ENCODE peak calls at places on chromosomes 1 and 21, in four cellular contexts. U, Q, I and O are unnamed samples.

GRCh38 chr21:33378081-33378480 is 25.1 kb upstream of the IFNGR2 start:
- DNase-seq in U (no peak), Q (no peak), I (no peak), O (no peak)

GRCh38 chr1:117045644-117046043 is 14.5 kb upstream of the TTF2 start:
- DNase-seq in U (peak), Q (no peak), I (no peak), O (no peak)

GRCh38 chr1:180534199-180534598 is 24.6 kb upstream of the OVAAL start:
- DNase-seq in U (no peak), Q (no peak), I (no peak), O (peak)

GRCh38 chr1:234699795-234700665 is 90.1 kb upstream of the IRF2BP2 start:
- DNase-seq in U (peak), Q (no peak), I (no peak), O (peak)

GRCh38 chr1:3852711-3853498 is 4.1 kb downstream of the CEP104 start:
- DNase-seq in U (no peak), Q (no peak), I (peak), O (no peak)

GRCh38 chr1:6343506-6344405 is 49.8 kb downstream of the ACOT7 start:
- DNase-seq in U (peak), Q (no peak), I (peak), O (peak)

GRCh38 chr1:153922076-153922837 is 515 bp downstream of the GATAD2B start:
- DNase-seq in U (no peak), Q (no peak), I (no peak), O (peak)

GRCh38 chr1:171645553-171646336 is 6.7 kb downstream of the MYOC start:
- DNase-seq in U (peak), Q (no peak), I (peak), O (peak)

GRCh38 chr1:12345350-12346217 is 115.8 kb downstream of the VPS13D start:
- DNase-seq in U (no peak), Q (no peak), I (no peak), O (no peak)

GRCh38 chr1:14616997-14617396 is 18.5 kb downstream of the KAZN start:
- DNase-seq in U (no peak), Q (no peak), I (no peak), O (no peak)

GRCh38 chr1:100627018-100627716 is 89.2 kb downstream of the GPR88 start:
- DNase-seq in U (peak), Q (no peak), I (no peak), O (peak)

GRCh38 chr1:1304331-1305299 is 3.1 kb downstream of the ACAP3 start:
- DNase-seq in U (peak), Q (no peak), I (peak), O (peak)

GRCh38 chr1:34858901-34859441 is 578 bp downstream of the SMIM12 start:
- DNase-seq in U (peak), Q (peak), I (peak), O (peak)

GRCh38 chr1:19179597-19180271 is 30.3 kb downstream of the UBR4 start:
- DNase-seq in U (peak), Q (no peak), I (peak), O (peak)

GRCh38 chr21:29238967-29239289 is 59.8 kb upstream of the BACH1 start:
- DNase-seq in U (no peak), Q (no peak), I (no peak), O (peak)

GRCh38 chr1:39776400-39776713 is 5.2 kb upstream of the OXCT2 start:
- DNase-seq in U (no peak), Q (peak), I (no peak), O (no peak)

GRCh38 chr1:14304381-14304865 is 294.1 kb upstream of the KAZN start:
- DNase-seq in U (peak), Q (no peak), I (no peak), O (peak)

GRCh38 chr1:78045600-78045849 is 241 bp upstream of the GIPC2 start:
- DNase-seq in U (no peak), Q (no peak), I (no peak), O (no peak)

GRCh38 chr21:42521805-42522204 is 8.2 kb downstream of the SLC37A1 start:
- DNase-seq in U (no peak), Q (no peak), I (no peak), O (no peak)

GRCh38 chr1:179080866-179081695 is 789 bp upstream of the TOR3A start:
- DNase-seq in U (no peak), Q (no peak), I (no peak), O (no peak)

GRCh38 chr1:228039006-228039481 is 32.2 kb downstream of the WNT3A start:
- DNase-seq in U (no peak), Q (peak), I (no peak), O (no peak)

GRCh38 chr1:21693732-21694131 is 24.6 kb upstream of the RAP1GAP start:
- DNase-seq in U (no peak), Q (no peak), I (no peak), O (no peak)

GRCh38 chr1:240404286-240404685 is 207.7 kb downstream of the GREM2 start:
- DNase-seq in U (peak), Q (no peak), I (no peak), O (no peak)

GRCh38 chr21:35730325-35730724 is 330.0 kb downstream of the SETD4 start:
- DNase-seq in U (no peak), Q (no peak), I (no peak), O (no peak)

GRCh38 chr1:216749219-216749618 is 26.0 kb upstream of the ESRRG start:
- DNase-seq in U (no peak), Q (no peak), I (no peak), O (no peak)

GRCh38 chr1:6016191-6016865 is 24.1 kb upstream of the NPHP4 start:
- DNase-seq in U (peak), Q (peak), I (no peak), O (no peak)

GRCh38 chr1:200367841-200368534 is 41.8 kb downstream of the ZNF281 start:
- DNase-seq in U (peak), Q (no peak), I (peak), O (no peak)

GRCh38 chr1:54996359-54996868 is 2.3 kb upstream of the BSND start:
- DNase-seq in U (peak), Q (peak), I (peak), O (peak)

GRCh38 chr1:230753586-230754251 is 6.5 kb downstream of the CAPN9 start:
- DNase-seq in U (no peak), Q (peak), I (peak), O (no peak)

GRCh38 chr21:41302976-41303375 is 13.6 kb upstream of the FAM3B start:
- DNase-seq in U (no peak), Q (no peak), I (no peak), O (no peak)

GRCh38 chr1:99994496-99994895 is 24.7 kb downstream of the SLC35A3 start:
- DNase-seq in U (peak), Q (no peak), I (no peak), O (no peak)

GRCh38 chr21:46253610-46254124 is 25.1 kb upstream of the LSS start:
- DNase-seq in U (no peak), Q (no peak), I (no peak), O (no peak)

GRCh38 chr21:36156815-36157670 is at the start of gene DOP1B:
- DNase-seq in U (no peak), Q (no peak), I (no peak), O (peak)

GRCh38 chr1:113369040-113369439 is 21.3 kb upstream of the MAGI3 start:
- DNase-seq in U (no peak), Q (no peak), I (no peak), O (no peak)

GRCh38 chr1:91872560-91873081 is 13.3 kb downstream of the TGFBR3 start:
- DNase-seq in U (no peak), Q (no peak), I (no peak), O (no peak)

GRCh38 chr1:166184897-166185296 is 18.1 kb upstream of the FAM78B start:
- DNase-seq in U (peak), Q (no peak), I (no peak), O (peak)

GRCh38 chr1:36279789-36280296 is 26.3 kb upstream of the SH3D21 start:
- DNase-seq in U (no peak), Q (no peak), I (no peak), O (no peak)

DNA sequence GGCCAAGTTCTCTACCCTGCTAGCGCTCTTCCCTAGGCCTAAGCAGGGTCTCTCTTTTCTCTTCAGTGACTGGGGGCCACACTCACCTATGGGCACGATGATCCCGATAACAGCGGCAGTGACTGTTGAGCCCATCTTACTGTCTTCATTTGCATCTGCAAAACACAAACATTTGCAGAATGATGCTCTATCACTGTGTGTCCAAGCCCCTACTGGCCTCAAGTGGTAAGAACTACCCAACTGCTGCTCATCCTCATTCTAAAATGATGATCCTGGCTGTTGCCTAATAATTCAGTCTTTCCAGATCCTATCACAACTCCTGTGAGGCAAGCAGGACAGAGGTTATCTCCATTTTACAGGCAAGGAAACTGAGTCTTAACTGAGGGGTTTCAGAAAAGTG is 16.7 kb upstream of the MAGOH start:
- DNase-seq in U (no peak), Q (no peak), I (no peak), O (no peak)
- TF ChIP-seq CTCF in U (no peak), Q (no peak), I (no peak), O (no peak)

DNA sequence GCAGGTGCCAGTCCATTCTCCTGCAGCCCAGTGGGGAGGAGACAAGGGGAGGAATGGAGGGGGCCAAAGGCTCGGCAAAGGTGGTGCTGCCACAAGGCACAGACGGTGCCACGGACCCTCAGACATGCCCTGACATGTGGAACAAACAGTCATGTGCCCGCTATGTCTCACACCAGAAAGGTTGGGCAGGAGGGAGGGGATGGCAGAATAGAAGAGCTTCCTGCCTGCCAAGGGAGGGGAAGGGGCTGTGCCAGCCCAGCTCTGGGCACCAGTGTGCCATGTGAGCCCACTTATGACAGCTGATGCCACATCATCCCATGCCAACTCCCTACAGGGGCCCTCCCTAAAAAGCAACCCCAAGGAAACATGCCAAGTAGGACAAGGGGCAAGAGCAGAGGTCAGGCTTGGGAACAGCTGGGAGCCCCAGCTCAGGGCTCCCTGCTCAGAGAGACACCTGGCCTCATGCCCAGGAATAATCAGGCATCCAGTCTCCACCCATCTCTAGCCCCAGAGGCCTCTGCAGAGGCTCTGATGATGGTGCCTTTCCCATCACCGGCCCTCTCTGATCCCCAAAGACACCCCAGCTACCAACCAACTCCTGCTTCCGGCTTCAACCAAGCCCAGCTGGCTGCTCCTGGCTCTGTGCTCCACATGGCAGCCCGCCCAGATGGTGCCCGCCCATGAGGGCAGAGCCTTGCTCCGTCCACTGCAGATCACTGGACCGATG is 10.4 kb downstream of the ADGRB2 start:
- DNase-seq in U (peak), Q (no peak), I (peak), O (peak)
- H3K4me3 ChIP-seq in U (no peak), Q (no peak), I (no peak), O (no peak)

DNA sequence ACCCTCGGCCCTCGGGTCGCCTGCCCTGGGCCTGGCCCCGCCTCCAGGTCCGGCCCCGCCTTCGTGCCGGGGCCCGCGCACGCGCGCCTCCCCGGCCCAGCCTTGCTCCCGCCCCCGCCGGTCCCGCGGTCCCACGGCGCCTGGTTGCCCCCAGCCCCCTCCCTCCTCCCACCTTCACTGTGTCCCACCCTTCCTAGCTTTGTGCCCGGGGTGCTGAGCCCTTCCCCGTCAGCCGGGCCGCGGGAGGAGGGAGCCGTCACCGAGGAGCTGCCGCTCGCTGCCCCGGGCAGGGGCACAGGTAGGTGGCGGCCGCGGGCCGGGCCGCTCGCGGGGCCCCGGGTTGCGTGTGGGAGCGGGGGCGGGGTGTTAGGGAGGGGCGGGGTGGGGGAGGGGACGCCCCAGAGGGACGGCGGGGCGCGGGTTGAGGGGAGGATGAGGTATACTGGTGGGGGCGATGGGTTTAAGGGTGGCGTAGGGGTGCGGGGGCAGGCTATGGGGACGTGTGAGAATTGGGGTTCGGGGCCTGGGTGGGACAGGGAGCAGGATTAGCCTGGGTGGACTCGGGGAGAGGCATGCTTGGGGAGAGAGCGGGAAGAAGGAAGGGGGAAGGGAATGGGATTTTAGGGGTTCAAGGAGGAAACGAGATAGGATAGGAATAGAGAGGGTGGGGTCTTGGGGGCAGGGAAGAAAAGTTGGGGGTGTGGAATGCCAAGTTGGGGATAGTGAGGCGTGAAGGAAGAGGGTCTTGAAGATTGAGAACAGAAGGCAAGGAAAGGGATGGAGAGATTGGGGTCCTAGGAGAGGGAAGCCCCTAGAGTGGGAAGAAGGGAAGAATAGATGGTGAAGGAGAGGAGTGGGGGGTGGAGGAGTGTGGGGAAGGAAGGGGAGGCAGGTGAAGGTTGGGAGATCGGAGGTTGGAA is at the start of gene LRRC42:
- DNase-seq in U (no peak), Q (no peak), I (no peak), O (no peak)
- TF ChIP-seq CTCF in U (peak), Q (no peak), I (no peak), O (no peak)

DNA sequence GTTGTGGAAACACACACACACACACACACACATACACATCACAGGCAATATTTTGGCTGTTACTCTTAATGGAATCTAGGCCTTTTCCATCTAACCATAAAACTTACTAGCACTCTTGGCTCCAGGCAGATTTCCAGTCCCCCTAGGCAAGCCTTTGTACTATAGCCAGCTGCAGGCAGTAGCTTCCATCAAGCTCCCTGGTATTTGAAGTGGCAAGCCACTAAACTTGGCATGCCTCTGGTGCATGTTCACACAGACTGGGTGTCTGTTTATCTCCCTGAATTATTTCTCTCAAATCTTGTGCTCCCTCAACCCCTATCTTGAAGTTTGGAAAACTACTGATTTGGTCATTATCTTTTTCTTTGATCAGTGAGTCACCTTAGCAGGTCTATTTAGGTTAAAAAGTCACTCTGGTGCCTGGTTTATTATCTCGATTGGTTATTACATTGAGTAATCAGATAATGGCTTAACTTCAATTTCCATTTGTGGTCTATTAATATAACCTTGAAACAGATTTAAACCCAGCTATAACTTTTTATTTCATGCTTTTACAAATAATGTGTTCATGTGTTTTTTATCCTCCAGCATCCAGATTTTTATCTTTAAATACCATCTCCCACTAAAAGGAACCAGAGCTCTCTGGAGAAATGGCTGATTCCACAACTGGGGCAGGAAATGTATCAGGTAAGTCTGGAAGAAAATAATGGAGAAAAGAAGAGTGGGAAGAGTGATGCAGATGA is 2.7 kb upstream of the RBM15 start:
- DNase-seq in U (peak), Q (no peak), I (peak), O (no peak)
- H3K4me3 ChIP-seq in U (no peak), Q (no peak), I (no peak), O (no peak)

DNA sequence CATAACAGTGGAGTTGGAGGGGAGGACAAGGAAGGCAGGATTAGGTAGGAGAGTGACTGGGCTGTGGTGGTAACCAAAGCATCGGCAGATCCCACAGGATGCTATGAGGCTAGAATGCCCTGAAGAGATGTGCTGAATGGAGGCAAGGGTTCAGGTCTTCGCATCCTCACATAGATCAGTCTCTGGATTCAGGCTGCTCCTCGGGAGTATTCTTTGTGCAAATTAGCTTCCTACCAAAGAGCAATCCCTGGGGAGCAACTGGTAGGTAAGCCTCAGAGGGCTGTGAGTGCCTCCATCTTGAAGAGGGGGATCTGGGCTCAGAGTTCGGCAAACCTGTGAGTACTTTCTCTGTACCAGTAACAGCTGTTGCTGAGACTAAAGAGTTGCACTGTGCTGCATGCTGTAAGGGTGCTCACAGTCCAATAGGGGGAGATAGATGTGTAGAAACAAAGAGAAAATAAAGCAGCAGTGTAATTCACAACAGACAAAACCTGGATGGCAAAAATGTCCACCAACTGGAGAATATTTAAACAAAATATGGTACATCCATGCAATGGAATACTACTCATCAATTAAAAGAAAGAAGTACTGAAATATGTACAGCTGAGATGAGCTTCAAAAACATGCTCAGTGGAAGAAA is 322.4 kb upstream of the DEPDC1 start:
- DNase-seq in U (peak), Q (no peak), I (no peak), O (peak)
- TF ChIP-seq CTCF in U (peak), Q (no peak), I (no peak), O (no peak)